ENCODE peak calls at places on chromosomes 3 and 15, in nine cellular contexts. C is nephron progenitor cell; B is fibroblast of pulmonary artery; N is activated naive CD4-positive, alpha-beta T cell; K is SJSA1; X is cardiac fibroblast; P is cortex of kidney; F is cardiac muscle cell; A is left colon. U is an unnamed sample.

GRCh38 chr3:3815206-3815605 is 16.0 kb downstream of the LRRN1 start:
- DNase-seq in C (no peak), B (no peak), N (no peak), K (no peak), X (no peak), P (no peak), F (no peak), A (no peak), U (no peak)

GRCh38 chr15:39692464-39693327 is 89.9 kb downstream of the FSIP1 start:
- DNase-seq in C (peak), B (no peak), N (no peak), K (no peak), X (no peak), P (no peak), F (no peak), A (no peak), U (no peak)

GRCh38 chr3:192408721-192409151 is 318.6 kb downstream of the FGF12 start:
- DNase-seq in C (peak), B (no peak), N (no peak), K (no peak), X (peak), P (no peak), F (peak), A (no peak), U (peak)

GRCh38 chr3:14795996-14796395 is 22.8 kb upstream of the FGD5 start:
- DNase-seq in C (no peak), B (no peak), N (no peak), K (no peak), X (no peak), P (no peak), F (no peak), A (no peak), U (no peak)

GRCh38 chr3:40427045-40427669 is 30.0 kb upstream of the RPL14 start:
- DNase-seq in C (no peak), B (no peak), N (no peak), K (no peak), X (no peak), P (no peak), F (no peak), A (no peak), U (no peak)

GRCh38 chr3:138078901-138079344 is 36.5 kb downstream of the DZIP1L start:
- DNase-seq in C (no peak), B (peak), N (no peak), K (peak), X (peak), P (no peak), F (no peak), A (no peak), U (no peak)

GRCh38 chr15:47374222-47374621 is 343.1 kb upstream of the SEMA6D start:
- DNase-seq in C (no peak), B (peak), N (no peak), K (no peak), X (peak), P (no peak), F (peak), A (no peak), U (no peak)

GRCh38 chr15:83105450-83105849 is 2.0 kb upstream of the TM6SF1 start:
- DNase-seq in C (no peak), B (no peak), N (no peak), K (no peak), X (no peak), P (no peak), F (no peak), A (no peak), U (no peak)

GRCh38 chr3:78729921-78730320 is 1037.9 kb downstream of the ROBO1 start:
- DNase-seq in C (no peak), B (no peak), N (no peak), K (no peak), X (no peak), P (no peak), F (no peak), A (no peak), U (no peak)

GRCh38 chr3:178083906-178084823 is 452.1 kb upstream of the KCNMB2 start:
- DNase-seq in C (no peak), B (peak), N (no peak), K (peak), X (peak), P (no peak), F (peak), A (no peak), U (no peak)

GRCh38 chr3:43378066-43378935 is 92.0 kb downstream of the SNRK start:
- DNase-seq in C (peak), B (peak), N (peak), K (no peak), X (peak), P (no peak), F (peak), A (peak), U (peak)

GRCh38 chr3:8980756-8981257 is 17.5 kb upstream of the RAD18 start:
- DNase-seq in C (no peak), B (no peak), N (no peak), K (no peak), X (no peak), P (no peak), F (no peak), A (no peak), U (no peak)

GRCh38 chr3:106030620-106030945 is 161.8 kb upstream of the CBLB start:
- DNase-seq in C (no peak), B (peak), N (no peak), K (no peak), X (peak), P (no peak), F (no peak), A (no peak), U (no peak)

U was measured in pancreas.